ENCODE peak calls at places on chromosomes 12 and 14, in nine cellular contexts. U, G, S, K, P, A, F, N and V are unnamed samples.
A peak's percentile ranks its signal among the peaks of the same experiment; 100 is the strongest.

GRCh38 chr14:39085933-39086332 is 17.1 kb downstream of the SEC23A start:
- DNase-seq in U (no peak), G (no peak), S (peak; percentile 31), K (no peak), P (no peak), A (no peak), F (no peak), N (no peak), V (no peak)

GRCh38 chr12:122368361-122369073 is 54.0 kb downstream of the CLIP1 start:
- DNase-seq in U (peak; percentile 42), G (no peak), S (peak; percentile 81), K (no peak), P (no peak), A (no peak), F (no peak), N (no peak), V (no peak)

GRCh38 chr14:96630281-96630680 is 128.1 kb downstream of the PAPOLA start:
- DNase-seq in U (no peak), G (no peak), S (no peak), K (no peak), P (no peak), A (no peak), F (peak; percentile 3), N (no peak), V (no peak)

GRCh38 chr12:1911598-1912575 is 6.6 kb downstream of the CACNA2D4 start:
- DNase-seq in U (no peak), G (no peak), S (no peak), K (no peak), P (no peak), A (peak; percentile 54), F (no peak), N (peak; percentile 2), V (no peak)

GRCh38 chr14:71165121-71165574 is 257.9 kb downstream of the PCNX1 start:
- DNase-seq in U (no peak), G (no peak), S (peak; percentile 6), K (no peak), P (no peak), A (peak; percentile 15), F (no peak), N (peak; percentile 32), V (no peak)

GRCh38 chr12:52186135-52186840 is 5.5 kb downstream of the KRT80 start:
- DNase-seq in U (no peak), G (no peak), S (peak; percentile 87), K (no peak), P (peak; percentile 77), A (no peak), F (no peak), N (peak; percentile 47), V (no peak)

GRCh38 chr14:50344116-50344775 is 32.1 kb downstream of the DMAC2L start:
- DNase-seq in U (no peak), G (no peak), S (peak; percentile 63), K (no peak), P (no peak), A (no peak), F (no peak), N (no peak), V (no peak)

GRCh38 chr14:77303417-77304156 is 17.1 kb downstream of the POMT2 start:
- DNase-seq in U (peak; percentile 96), G (no peak), S (peak; percentile 97), K (no peak), P (peak; percentile 94), A (no peak), F (no peak), N (peak; percentile 52), V (no peak)

GRCh38 chr12:107135177-107135576 is 41.8 kb upstream of the CRY1 start:
- DNase-seq in U (no peak), G (no peak), S (no peak), K (no peak), P (no peak), A (no peak), F (no peak), N (no peak), V (no peak)

GRCh38 chr12:107134558-107134957 is 41.2 kb upstream of the CRY1 start:
- DNase-seq in U (no peak), G (peak; percentile 14), S (no peak), K (no peak), P (no peak), A (no peak), F (no peak), N (peak; percentile 66), V (peak; percentile 17)

GRCh38 chr12:107130830-107131760 is 37.7 kb upstream of the CRY1 start:
- DNase-seq in U (no peak), G (no peak), S (no peak), K (no peak), P (no peak), A (no peak), F (no peak), N (no peak), V (no peak)

GRCh38 chr12:107131832-107132616 is 38.7 kb upstream of the CRY1 start:
- DNase-seq in U (peak; percentile 25), G (peak; percentile 60), S (peak; percentile 68), K (no peak), P (peak; percentile 75), A (no peak), F (no peak), N (peak; percentile 63), V (no peak)

DNA sequence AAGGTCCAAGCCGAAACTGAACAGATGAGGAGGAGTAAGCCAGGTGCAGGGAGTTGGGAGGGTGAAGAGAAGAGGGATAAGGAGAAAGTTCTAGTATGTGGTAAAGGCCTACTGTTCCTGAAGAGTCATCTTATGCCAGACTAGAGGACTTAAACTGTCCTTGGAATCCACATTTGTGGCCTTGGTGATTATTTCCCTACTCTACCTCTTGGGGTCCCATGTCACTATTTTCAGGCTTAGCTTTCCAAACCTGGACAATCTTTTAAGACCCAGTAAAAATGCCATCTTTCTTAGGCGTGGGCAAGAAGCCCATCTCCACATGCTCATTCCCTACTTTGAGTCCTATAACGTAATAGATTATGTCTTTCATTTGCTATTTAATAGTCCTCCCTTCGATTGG is 40.1 kb upstream of the CRY1 start:
- DNase-seq in U (no peak), G (no peak), S (no peak), K (no peak), P (no peak), A (no peak), F (no peak), N (peak; percentile 9), V (no peak)
- TF ChIP-seq CTCF in U (no peak), G (no peak), S (no peak), K (no peak), P (no peak), A (no peak), F (no peak), N (no peak), V (no peak)

DNA sequence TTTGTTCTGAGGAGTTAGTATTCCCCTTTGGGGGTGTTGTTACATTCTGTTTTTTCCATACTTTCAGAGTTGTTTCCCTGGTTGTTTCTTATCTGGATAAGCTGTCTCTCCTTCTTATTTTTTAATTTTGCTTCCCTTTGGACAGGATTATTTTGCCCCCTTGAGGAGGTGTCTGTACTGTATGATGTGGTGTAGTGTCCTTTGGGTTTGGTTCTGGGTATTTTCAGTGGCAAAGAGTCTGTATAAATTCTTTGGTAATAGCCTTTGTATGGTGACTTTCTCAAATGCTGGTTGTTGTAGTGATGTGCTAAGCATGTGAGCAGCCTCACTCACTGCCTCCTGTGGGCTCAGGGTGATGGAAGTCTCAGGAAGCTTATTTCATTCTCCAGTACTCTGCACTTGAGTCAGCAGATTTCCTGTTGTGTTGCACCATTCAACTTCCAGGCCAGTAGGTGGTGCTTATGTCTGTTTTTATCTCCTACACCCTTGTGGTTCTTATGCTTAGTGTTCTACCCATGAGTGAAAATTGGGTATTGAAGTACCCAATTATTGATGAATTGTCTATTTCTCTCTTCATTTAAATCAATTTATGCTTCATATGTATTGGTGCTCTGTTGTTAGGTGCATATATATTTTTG is 103.3 kb upstream of the PMCH start:
- DNase-seq in U (peak; percentile 4), G (peak; percentile 80), S (peak; percentile 73), K (no peak), P (no peak), A (no peak), F (no peak), N (peak; percentile 60), V (no peak)
- TF ChIP-seq CTCF in U (peak; percentile 17), G (peak; percentile 73), S (peak; percentile 57), K (no peak), P (no peak), A (no peak), F (no peak), N (peak; percentile 46), V (no peak)

GRCh38 chr14:72553161-72553560 is 340.7 kb downstream of the DPF3 start:
- DNase-seq in U (no peak), G (no peak), S (peak; percentile 17), K (no peak), P (no peak), A (no peak), F (no peak), N (no peak), V (no peak)

GRCh38 chr14:72554401-72554800 is 339.5 kb downstream of the DPF3 start:
- DNase-seq in U (no peak), G (no peak), S (no peak), K (no peak), P (no peak), A (no peak), F (no peak), N (no peak), V (no peak)

GRCh38 chr14:72555609-72556000 is 338.3 kb downstream of the DPF3 start:
- DNase-seq in U (no peak), G (no peak), S (no peak), K (no peak), P (no peak), A (no peak), F (no peak), N (no peak), V (no peak)

GRCh38 chr14:72553656-72554055 is 340.2 kb downstream of the DPF3 start:
- DNase-seq in U (no peak), G (no peak), S (no peak), K (no peak), P (no peak), A (no peak), F (no peak), N (no peak), V (no peak)

GRCh38 chr14:72554994-72555608 is 338.8 kb downstream of the DPF3 start:
- DNase-seq in U (no peak), G (no peak), S (no peak), K (no peak), P (no peak), A (no peak), F (no peak), N (no peak), V (no peak)
- TF ChIP-seq CTCF in U (no peak), G (no peak), S (no peak), K (no peak), P (no peak), A (peak; percentile 18), F (no peak), N (no peak), V (no peak)

DNA sequence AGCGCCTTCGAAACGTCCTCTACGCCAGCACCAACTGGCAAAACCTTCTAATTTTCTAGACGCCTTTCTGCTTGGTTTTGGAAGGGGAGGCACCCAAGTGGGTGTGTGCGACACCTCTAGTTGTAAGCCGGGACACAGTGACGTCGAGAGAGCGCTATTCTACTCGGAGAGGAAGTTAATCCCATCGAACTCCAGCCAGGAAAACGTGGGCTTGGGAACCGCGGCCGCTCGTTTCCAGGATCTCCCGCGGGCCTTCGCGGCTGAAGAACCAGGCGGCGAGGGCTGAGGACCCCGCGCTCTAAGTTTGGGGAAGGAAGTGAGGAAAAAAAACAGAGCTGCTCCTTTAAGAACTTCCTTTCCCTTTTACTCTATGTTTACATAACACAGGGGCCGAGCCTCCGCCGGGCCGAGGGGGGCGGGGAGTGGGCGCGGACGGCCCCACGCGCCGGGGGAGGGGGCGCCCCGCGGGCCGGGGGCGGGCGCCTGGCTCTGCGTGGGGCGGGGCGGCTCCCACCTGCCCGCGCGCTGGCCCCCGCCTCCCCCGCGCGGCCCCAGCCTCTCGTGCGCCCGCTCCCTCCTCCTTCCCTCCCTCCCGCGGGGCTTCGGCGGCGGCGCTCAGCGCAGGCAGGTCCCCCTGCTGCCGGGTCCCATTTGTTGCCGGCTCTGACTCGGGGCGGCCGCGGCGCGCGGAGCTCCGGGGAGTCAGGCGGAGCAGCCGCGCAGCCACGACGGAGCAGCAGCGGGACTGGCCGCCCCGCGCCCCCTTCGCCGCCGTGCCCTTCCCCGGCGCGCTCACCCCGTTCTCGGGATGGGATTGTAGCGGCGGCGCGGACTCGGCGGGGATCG is at the start of gene PELI2:
- DNase-seq in U (no peak), G (peak; percentile 48), S (peak; percentile 73), K (no peak), P (no peak), A (peak; percentile 77), F (peak; percentile 81), N (peak; percentile 71), V (peak; percentile 84)
- TF ChIP-seq CTCF in U (no peak), G (no peak), S (peak; percentile 37), K (peak; percentile 9), P (no peak), A (no peak), F (no peak), N (no peak), V (no peak)